ENCODE peak calls at places on chromosomes 5 and 9, in eight cellular contexts. One of them, this sample, is unnamed.

GRCh38 chr5:89117131-89117644 is 234.2 kb upstream of the MEF2C start:
- DNase-seq in sigmoid colon: no peak
- DNase-seq in MM.1S: no peak
- DNase-seq in astrocyte: peak; percentile 25
- DNase-seq in tibial nerve: no peak
- DNase-seq in spleen: no peak
- DNase-seq in effector memory CD4-positive, alpha-beta T cell: no peak
- DNase-seq in CD4-positive, alpha-beta memory T cell: no peak
- DNase-seq in this sample: no peak

GRCh38 chr5:150625164-150625535 is 15.3 kb upstream of the SYNPO start:
- DNase-seq in CD4-positive, alpha-beta memory T cell: no peak
- DNase-seq in sigmoid colon: no peak
- DNase-seq in MM.1S: no peak
- DNase-seq in effector memory CD4-positive, alpha-beta T cell: no peak
- DNase-seq in spleen: peak; percentile 85
- DNase-seq in astrocyte: no peak
- DNase-seq in tibial nerve: no peak
- DNase-seq in this sample: no peak

GRCh38 chr9:99827244-99827643 is 5.6 kb downstream of the NR4A3 start:
- DNase-seq in tibial nerve: no peak
- DNase-seq in CD4-positive, alpha-beta memory T cell: no peak
- DNase-seq in spleen: no peak
- DNase-seq in MM.1S: no peak
- DNase-seq in effector memory CD4-positive, alpha-beta T cell: no peak
- DNase-seq in astrocyte: no peak
- DNase-seq in sigmoid colon: no peak
- DNase-seq in this sample: no peak

GRCh38 chr9:37989632-37990155 is 79.3 kb downstream of the SHB start:
- DNase-seq in CD4-positive, alpha-beta memory T cell: no peak
- DNase-seq in MM.1S: no peak
- DNase-seq in effector memory CD4-positive, alpha-beta T cell: no peak
- DNase-seq in tibial nerve: no peak
- DNase-seq in astrocyte: no peak
- DNase-seq in sigmoid colon: no peak
- DNase-seq in spleen: no peak
- DNase-seq in this sample: no peak

GRCh38 chr5:72251386-72251785 is 68.7 kb downstream of the MRPS27 start:
- DNase-seq in MM.1S: no peak
- DNase-seq in astrocyte: no peak
- DNase-seq in spleen: no peak
- DNase-seq in tibial nerve: no peak
- DNase-seq in sigmoid colon: no peak
- DNase-seq in CD4-positive, alpha-beta memory T cell: no peak
- DNase-seq in effector memory CD4-positive, alpha-beta T cell: no peak
- DNase-seq in this sample: no peak

GRCh38 chr5:55232194-55232984 is 1.0 kb downstream of the CCNO start:
- DNase-seq in sigmoid colon: no peak
- DNase-seq in MM.1S: no peak
- DNase-seq in spleen: peak; percentile 73
- DNase-seq in CD4-positive, alpha-beta memory T cell: no peak
- DNase-seq in astrocyte: no peak
- DNase-seq in tibial nerve: no peak
- DNase-seq in effector memory CD4-positive, alpha-beta T cell: no peak
- DNase-seq in this sample: no peak

GRCh38 chr5:37005252-37005651 is 128.7 kb downstream of the NIPBL start:
- DNase-seq in spleen: no peak
- DNase-seq in astrocyte: peak; percentile 77
- DNase-seq in MM.1S: peak; percentile 11
- DNase-seq in CD4-positive, alpha-beta memory T cell: no peak
- DNase-seq in effector memory CD4-positive, alpha-beta T cell: no peak
- DNase-seq in tibial nerve: no peak
- DNase-seq in sigmoid colon: no peak
- DNase-seq in this sample: no peak

GRCh38 chr9:74220327-74220726 is 276.8 kb upstream of the RORB start:
- DNase-seq in sigmoid colon: no peak
- DNase-seq in spleen: no peak
- DNase-seq in MM.1S: no peak
- DNase-seq in CD4-positive, alpha-beta memory T cell: no peak
- DNase-seq in effector memory CD4-positive, alpha-beta T cell: no peak
- DNase-seq in astrocyte: no peak
- DNase-seq in tibial nerve: no peak
- DNase-seq in this sample: no peak

GRCh38 chr9:128921881-128922763 is 1.3 kb downstream of the PHYHD1 start:
- DNase-seq in MM.1S: no peak
- DNase-seq in CD4-positive, alpha-beta memory T cell: no peak
- DNase-seq in sigmoid colon: peak; percentile 84
- DNase-seq in astrocyte: no peak
- DNase-seq in tibial nerve: peak; percentile 39
- DNase-seq in spleen: no peak
- DNase-seq in effector memory CD4-positive, alpha-beta T cell: no peak
- DNase-seq in this sample: no peak

GRCh38 chr5:134149571-134150303 is 27.0 kb downstream of the SKP1 start:
- DNase-seq in CD4-positive, alpha-beta memory T cell: no peak
- DNase-seq in astrocyte: peak; percentile 12
- DNase-seq in effector memory CD4-positive, alpha-beta T cell: no peak
- DNase-seq in sigmoid colon: no peak
- DNase-seq in MM.1S: no peak
- DNase-seq in spleen: peak; percentile 27
- DNase-seq in tibial nerve: no peak
- DNase-seq in this sample: no peak

GRCh38 chr5:111537153-111538024 is 25.1 kb upstream of the STARD4 start:
- DNase-seq in tibial nerve: no peak
- DNase-seq in sigmoid colon: no peak
- DNase-seq in astrocyte: no peak
- DNase-seq in effector memory CD4-positive, alpha-beta T cell: no peak
- DNase-seq in MM.1S: no peak
- DNase-seq in CD4-positive, alpha-beta memory T cell: no peak
- DNase-seq in spleen: no peak
- DNase-seq in this sample: no peak

GRCh38 chr5:25091917-25092316 is 447.1 kb upstream of the CDH10 start:
- DNase-seq in spleen: no peak
- DNase-seq in effector memory CD4-positive, alpha-beta T cell: no peak
- DNase-seq in MM.1S: no peak
- DNase-seq in CD4-positive, alpha-beta memory T cell: no peak
- DNase-seq in astrocyte: peak; percentile 43
- DNase-seq in tibial nerve: no peak
- DNase-seq in sigmoid colon: no peak
- DNase-seq in this sample: no peak

GRCh38 chr5:139177809-139178581 is 20.2 kb downstream of the SIL1 start:
- DNase-seq in MM.1S: peak; percentile 75
- DNase-seq in astrocyte: no peak
- DNase-seq in spleen: no peak
- DNase-seq in sigmoid colon: peak; percentile 84
- DNase-seq in CD4-positive, alpha-beta memory T cell: no peak
- DNase-seq in tibial nerve: no peak
- DNase-seq in effector memory CD4-positive, alpha-beta T cell: no peak
- DNase-seq in this sample: no peak

GRCh38 chr5:122183098-122183794 is 53.9 kb downstream of the ZNF474 start:
- DNase-seq in effector memory CD4-positive, alpha-beta T cell: no peak
- DNase-seq in astrocyte: peak; percentile 86
- DNase-seq in tibial nerve: peak; percentile 25
- DNase-seq in MM.1S: no peak
- DNase-seq in spleen: no peak
- DNase-seq in CD4-positive, alpha-beta memory T cell: no peak
- DNase-seq in sigmoid colon: peak; percentile 82
- DNase-seq in this sample: no peak

GRCh38 chr5:68950111-68950510 is 143.7 kb upstream of the SLC30A5 start:
- DNase-seq in spleen: no peak
- DNase-seq in effector memory CD4-positive, alpha-beta T cell: no peak
- DNase-seq in tibial nerve: no peak
- DNase-seq in CD4-positive, alpha-beta memory T cell: no peak
- DNase-seq in astrocyte: no peak
- DNase-seq in MM.1S: no peak
- DNase-seq in sigmoid colon: no peak
- DNase-seq in this sample: no peak

GRCh38 chr9:81417299-81417675 is 272.1 kb downstream of the TLE1 start:
- DNase-seq in CD4-positive, alpha-beta memory T cell: no peak
- DNase-seq in tibial nerve: no peak
- DNase-seq in astrocyte: no peak
- DNase-seq in MM.1S: no peak
- DNase-seq in sigmoid colon: no peak
- DNase-seq in spleen: no peak
- DNase-seq in effector memory CD4-positive, alpha-beta T cell: no peak
- DNase-seq in this sample: no peak

GRCh38 chr9:93186151-93186715 is 2.3 kb downstream of the WNK2 start:
- DNase-seq in astrocyte: no peak
- DNase-seq in MM.1S: no peak
- DNase-seq in tibial nerve: no peak
- DNase-seq in CD4-positive, alpha-beta memory T cell: no peak
- DNase-seq in sigmoid colon: no peak
- DNase-seq in spleen: no peak
- DNase-seq in effector memory CD4-positive, alpha-beta T cell: no peak
- DNase-seq in this sample: no peak
- H3K4me3 ChIP-seq in astrocyte: no peak overlapping the region
- H3K4me3 ChIP-seq in MM.1S: no peak overlapping the region
- H3K4me3 ChIP-seq in tibial nerve: no peak overlapping the region
- H3K4me3 ChIP-seq in CD4-positive, alpha-beta memory T cell: no peak overlapping the region
- H3K4me3 ChIP-seq in sigmoid colon: peak overlapping the region; percentile 87
- H3K4me3 ChIP-seq in spleen: no peak overlapping the region
- H3K4me3 ChIP-seq in effector memory CD4-positive, alpha-beta T cell: no peak overlapping the region
- H3K4me3 ChIP-seq in this sample: no peak overlapping the region

DNA sequence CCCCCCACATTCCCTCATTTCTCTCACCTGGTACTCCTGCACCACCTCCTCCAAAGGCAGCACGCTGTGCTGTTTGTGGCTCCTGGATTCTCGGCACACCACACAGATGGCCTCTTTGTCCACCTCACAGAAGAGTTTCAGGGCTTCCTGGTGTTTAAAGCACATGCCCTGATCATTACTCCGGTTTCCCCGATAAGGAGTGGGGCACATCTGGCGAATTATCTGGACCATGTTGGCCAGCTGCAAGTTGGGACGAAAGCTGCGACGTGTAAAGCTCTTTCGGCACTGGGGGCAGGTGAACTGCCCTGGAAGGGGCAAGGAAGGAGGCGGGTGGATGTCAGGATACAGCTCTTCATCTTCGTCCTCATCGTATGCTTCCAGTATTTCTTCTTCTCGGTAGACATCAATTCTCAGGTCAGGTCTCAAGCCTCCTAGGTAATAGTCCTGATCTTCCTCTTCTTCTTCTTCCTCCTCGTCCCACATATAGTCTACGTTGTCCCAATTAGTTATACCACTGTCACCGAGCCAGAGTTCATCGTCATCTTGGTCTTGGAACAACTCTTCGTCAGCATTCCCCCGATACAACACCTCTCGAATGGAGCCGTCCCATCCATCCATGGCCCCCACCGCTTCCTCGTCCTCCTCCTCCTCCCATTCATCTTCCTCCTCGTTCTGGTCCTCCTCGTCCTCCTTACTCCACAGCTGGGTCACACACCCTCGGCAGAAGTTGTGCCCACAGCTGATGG is 796 bp downstream of the TRIM52 start:
- DNase-seq in tibial nerve: no peak
- DNase-seq in astrocyte: no peak
- DNase-seq in MM.1S: no peak
- DNase-seq in sigmoid colon: no peak
- DNase-seq in spleen: peak; percentile 65
- DNase-seq in effector memory CD4-positive, alpha-beta T cell: no peak
- DNase-seq in CD4-positive, alpha-beta memory T cell: no peak
- DNase-seq in this sample: peak; percentile 20
- H3K4me1 ChIP-seq in tibial nerve: peaks cover 67% of the 10 kb centered on the region
- H3K4me1 ChIP-seq in astrocyte: peaks cover 12% of the 10 kb centered on the region
- H3K4me1 ChIP-seq in MM.1S: peaks cover 22% of the 10 kb centered on the region
- H3K4me1 ChIP-seq in sigmoid colon: peaks cover 51% of the 10 kb centered on the region
- H3K4me1 ChIP-seq in spleen: peaks cover 63% of the 10 kb centered on the region
- H3K4me1 ChIP-seq in effector memory CD4-positive, alpha-beta T cell: peaks cover 33% of the 10 kb centered on the region
- H3K4me1 ChIP-seq in CD4-positive, alpha-beta memory T cell: peaks cover 59% of the 10 kb centered on the region
- H3K4me1 ChIP-seq in this sample: peaks cover 39% of the 10 kb centered on the region

GRCh38 chr5:141236516-141237313 is 8.5 kb upstream of the PCDHB15 start:
- DNase-seq in CD4-positive, alpha-beta memory T cell: no peak
- DNase-seq in tibial nerve: no peak
- DNase-seq in sigmoid colon: no peak
- DNase-seq in MM.1S: no peak
- DNase-seq in spleen: no peak
- DNase-seq in effector memory CD4-positive, alpha-beta T cell: no peak
- DNase-seq in astrocyte: no peak
- DNase-seq in this sample: no peak
- H3K9me3 ChIP-seq in CD4-positive, alpha-beta memory T cell: no peaks in the 10 kb centered on the region
- H3K9me3 ChIP-seq in tibial nerve: peaks cover 96% of the 10 kb centered on the region
- H3K9me3 ChIP-seq in sigmoid colon: peaks cover 92% of the 10 kb centered on the region
- H3K9me3 ChIP-seq in MM.1S: peaks cover 3% of the 10 kb centered on the region
- H3K9me3 ChIP-seq in spleen: peaks cover 8% of the 10 kb centered on the region
- H3K9me3 ChIP-seq in effector memory CD4-positive, alpha-beta T cell: peaks cover 24% of the 10 kb centered on the region
- H3K9me3 ChIP-seq in astrocyte: peaks cover 31% of the 10 kb centered on the region
- H3K9me3 ChIP-seq in this sample: peaks cover 45% of the 10 kb centered on the region

GRCh38 chr5:135192351-135192750 is 158.3 kb upstream of the PITX1 start:
- DNase-seq in sigmoid colon: no peak
- DNase-seq in spleen: peak; percentile 63
- DNase-seq in tibial nerve: no peak
- DNase-seq in CD4-positive, alpha-beta memory T cell: no peak
- DNase-seq in astrocyte: no peak
- DNase-seq in effector memory CD4-positive, alpha-beta T cell: no peak
- DNase-seq in MM.1S: no peak
- DNase-seq in this sample: no peak

GRCh38 chr5:135189024-135189423 is 155.0 kb upstream of the PITX1 start:
- DNase-seq in MM.1S: no peak
- DNase-seq in spleen: no peak
- DNase-seq in tibial nerve: no peak
- DNase-seq in effector memory CD4-positive, alpha-beta T cell: no peak
- DNase-seq in astrocyte: no peak
- DNase-seq in CD4-positive, alpha-beta memory T cell: no peak
- DNase-seq in sigmoid colon: no peak
- DNase-seq in this sample: no peak

GRCh38 chr5:135188233-135188909 is 154.3 kb upstream of the PITX1 start:
- DNase-seq in effector memory CD4-positive, alpha-beta T cell: no peak
- DNase-seq in tibial nerve: no peak
- DNase-seq in spleen: no peak
- DNase-seq in sigmoid colon: no peak
- DNase-seq in MM.1S: no peak
- DNase-seq in CD4-positive, alpha-beta memory T cell: no peak
- DNase-seq in astrocyte: no peak
- DNase-seq in this sample: no peak

GRCh38 chr5:135191084-135191826 is 157.2 kb upstream of the PITX1 start:
- DNase-seq in sigmoid colon: peak; percentile 85
- DNase-seq in CD4-positive, alpha-beta memory T cell: peak; percentile 58
- DNase-seq in tibial nerve: peak; percentile 23
- DNase-seq in MM.1S: peak; percentile 69
- DNase-seq in astrocyte: peak; percentile 50
- DNase-seq in effector memory CD4-positive, alpha-beta T cell: no peak
- DNase-seq in spleen: peak; percentile 92
- DNase-seq in this sample: peak; percentile 69

DNA sequence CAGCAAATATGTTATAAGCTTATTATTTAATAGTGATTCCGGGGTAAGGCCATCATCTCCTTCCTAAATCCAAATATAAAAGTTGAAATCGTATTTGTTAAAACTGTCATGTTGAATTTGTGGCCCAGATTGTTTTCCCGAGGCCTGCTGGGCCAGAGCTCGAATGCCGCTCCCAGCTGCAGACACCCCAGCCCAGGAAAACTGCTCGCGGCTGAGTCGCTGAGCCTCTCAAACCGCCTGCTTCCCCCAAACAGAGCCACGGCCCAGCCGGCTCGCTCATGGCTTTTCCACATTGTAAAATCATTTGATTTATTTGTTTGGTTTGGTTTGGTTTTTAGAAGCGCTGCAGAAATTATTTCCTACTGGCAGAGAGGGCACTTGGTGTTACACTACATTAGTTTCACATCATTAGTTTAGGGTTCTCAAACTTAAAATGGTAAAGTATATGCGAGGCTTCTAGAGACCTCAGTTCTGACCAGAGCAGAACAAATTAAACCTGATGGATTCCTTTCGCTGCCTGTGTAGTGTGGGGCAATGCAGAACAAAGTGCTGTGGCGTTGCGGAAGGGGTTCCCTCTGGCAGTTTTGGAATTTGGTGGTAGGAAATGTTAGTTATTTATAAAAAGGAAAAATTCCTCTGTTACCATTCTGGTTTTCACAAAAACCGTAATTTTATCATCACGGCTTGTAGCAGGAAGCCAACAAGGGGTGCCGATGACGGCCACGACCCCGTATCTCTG is 156.5 kb upstream of the PITX1 start:
- DNase-seq in CD4-positive, alpha-beta memory T cell: no peak
- DNase-seq in effector memory CD4-positive, alpha-beta T cell: no peak
- DNase-seq in spleen: no peak
- DNase-seq in MM.1S: no peak
- DNase-seq in tibial nerve: no peak
- DNase-seq in sigmoid colon: no peak
- DNase-seq in astrocyte: no peak
- DNase-seq in this sample: no peak
- H3K4me3 ChIP-seq in CD4-positive, alpha-beta memory T cell: no peak overlapping the region
- H3K4me3 ChIP-seq in effector memory CD4-positive, alpha-beta T cell: peak overlapping the region; percentile 37
- H3K4me3 ChIP-seq in spleen: peak overlapping the region; percentile 31
- H3K4me3 ChIP-seq in MM.1S: peak overlapping the region; percentile 65
- H3K4me3 ChIP-seq in tibial nerve: no peak overlapping the region
- H3K4me3 ChIP-seq in sigmoid colon: peak overlapping the region; percentile 51
- H3K4me3 ChIP-seq in astrocyte: peak overlapping the region; percentile 45
- H3K4me3 ChIP-seq in this sample: peak overlapping the region; percentile 44